ENCODE peak calls at places on chromosomes 11 and 22, in four cellular contexts. One of them, this sample, is unnamed.

GRCh38 chr22:29871684-29872083 is 11.3 kb upstream of the MTMR3 start:
- DNase-seq in spleen: no peak
- DNase-seq in astrocyte: no peak
- DNase-seq in ovary: no peak
- DNase-seq in this sample: no peak

GRCh38 chr22:25083414-25084166 is 116.1 kb upstream of the CRYBB3 start:
- DNase-seq in ovary: no peak
- DNase-seq in astrocyte: no peak
- DNase-seq in spleen: no peak
- DNase-seq in this sample: no peak

GRCh38 chr11:32960553-32961164 is 55.0 kb upstream of the DEPDC7 start:
- DNase-seq in astrocyte: peak; percentile 31
- DNase-seq in spleen: no peak
- DNase-seq in ovary: no peak
- DNase-seq in this sample: peak; percentile 71

GRCh38 chr11:33376331-33377099 is 119.3 kb downstream of the HIPK3 start:
- DNase-seq in astrocyte: peak; percentile 8
- DNase-seq in ovary: no peak
- DNase-seq in spleen: no peak
- DNase-seq in this sample: no peak

GRCh38 chr11:8740156-8740555 is 57.6 kb downstream of the RPL27A start:
- DNase-seq in astrocyte: no peak
- DNase-seq in ovary: no peak
- DNase-seq in spleen: no peak
- DNase-seq in this sample: no peak

GRCh38 chr11:20088368-20089260 is 71.7 kb downstream of the DBX1 start:
- DNase-seq in ovary: no peak
- DNase-seq in astrocyte: peak; percentile 80
- DNase-seq in spleen: no peak
- DNase-seq in this sample: peak; percentile 37

GRCh38 chr22:41596776-41597634 is 7.4 kb upstream of the PMM1 start:
- DNase-seq in astrocyte: no peak
- DNase-seq in spleen: peak; percentile 79
- DNase-seq in ovary: peak; percentile 74
- DNase-seq in this sample: peak; percentile 37

GRCh38 chr11:88188251-88189030 is 13.2 kb upstream of the RAB38 start:
- DNase-seq in spleen: no peak
- DNase-seq in astrocyte: peak; percentile 29
- DNase-seq in ovary: no peak
- DNase-seq in this sample: no peak

GRCh38 chr22:23622634-23623033 is 9.5 kb downstream of the DRICH1 start:
- DNase-seq in spleen: no peak
- DNase-seq in astrocyte: no peak
- DNase-seq in ovary: no peak
- DNase-seq in this sample: peak; percentile 35

GRCh38 chr11:32435511-32435946 is at the start of gene WT1:
- DNase-seq in astrocyte: no peak
- DNase-seq in ovary: peak; percentile 88
- DNase-seq in spleen: peak; percentile 78
- DNase-seq in this sample: no peak

GRCh38 chr22:35970601-35971417 is 57.8 kb downstream of the RBFOX2 start:
- DNase-seq in astrocyte: no peak
- DNase-seq in ovary: no peak
- DNase-seq in spleen: no peak
- DNase-seq in this sample: no peak

GRCh38 chr11:87176044-87176443 is 138.3 kb downstream of the TMEM135 start:
- DNase-seq in spleen: no peak
- DNase-seq in ovary: no peak
- DNase-seq in astrocyte: peak; percentile 15
- DNase-seq in this sample: peak; percentile 22

GRCh38 chr11:4072668-4073285 is 21.8 kb upstream of the RRM1 start:
- DNase-seq in ovary: peak; percentile 47
- DNase-seq in astrocyte: peak; percentile 39
- DNase-seq in spleen: no peak
- DNase-seq in this sample: peak; percentile 80

GRCh38 chr11:47998345-47998732 is 18.0 kb downstream of the PTPRJ start:
- DNase-seq in spleen: no peak
- DNase-seq in astrocyte: no peak
- DNase-seq in ovary: no peak
- DNase-seq in this sample: no peak

GRCh38 chr11:771617-772204 is 5.6 kb downstream of the GATD1 start:
- DNase-seq in ovary: peak; percentile 25
- DNase-seq in spleen: no peak
- DNase-seq in astrocyte: no peak
- DNase-seq in this sample: no peak

GRCh38 chr11:108754901-108755625 is 90.2 kb downstream of the DDX10 start:
- DNase-seq in ovary: no peak
- DNase-seq in spleen: no peak
- DNase-seq in astrocyte: peak; percentile 42
- DNase-seq in this sample: no peak

GRCh38 chr11:108757630-108758029 is 92.8 kb downstream of the DDX10 start:
- DNase-seq in ovary: no peak
- DNase-seq in spleen: no peak
- DNase-seq in astrocyte: no peak
- DNase-seq in this sample: no peak

GRCh38 chr11:108758458-108758857 is 93.6 kb downstream of the DDX10 start:
- DNase-seq in astrocyte: no peak
- DNase-seq in spleen: no peak
- DNase-seq in ovary: no peak
- DNase-seq in this sample: peak; percentile 8
- H3K4me1 ChIP-seq in astrocyte: peaks cover 3% of the 10 kb centered on the region
- H3K4me1 ChIP-seq in spleen: no peaks in the 10 kb centered on the region
- H3K4me1 ChIP-seq in ovary: peaks cover 2% of the 10 kb centered on the region
- H3K4me1 ChIP-seq in this sample: peaks cover 6% of the 10 kb centered on the region

DNA sequence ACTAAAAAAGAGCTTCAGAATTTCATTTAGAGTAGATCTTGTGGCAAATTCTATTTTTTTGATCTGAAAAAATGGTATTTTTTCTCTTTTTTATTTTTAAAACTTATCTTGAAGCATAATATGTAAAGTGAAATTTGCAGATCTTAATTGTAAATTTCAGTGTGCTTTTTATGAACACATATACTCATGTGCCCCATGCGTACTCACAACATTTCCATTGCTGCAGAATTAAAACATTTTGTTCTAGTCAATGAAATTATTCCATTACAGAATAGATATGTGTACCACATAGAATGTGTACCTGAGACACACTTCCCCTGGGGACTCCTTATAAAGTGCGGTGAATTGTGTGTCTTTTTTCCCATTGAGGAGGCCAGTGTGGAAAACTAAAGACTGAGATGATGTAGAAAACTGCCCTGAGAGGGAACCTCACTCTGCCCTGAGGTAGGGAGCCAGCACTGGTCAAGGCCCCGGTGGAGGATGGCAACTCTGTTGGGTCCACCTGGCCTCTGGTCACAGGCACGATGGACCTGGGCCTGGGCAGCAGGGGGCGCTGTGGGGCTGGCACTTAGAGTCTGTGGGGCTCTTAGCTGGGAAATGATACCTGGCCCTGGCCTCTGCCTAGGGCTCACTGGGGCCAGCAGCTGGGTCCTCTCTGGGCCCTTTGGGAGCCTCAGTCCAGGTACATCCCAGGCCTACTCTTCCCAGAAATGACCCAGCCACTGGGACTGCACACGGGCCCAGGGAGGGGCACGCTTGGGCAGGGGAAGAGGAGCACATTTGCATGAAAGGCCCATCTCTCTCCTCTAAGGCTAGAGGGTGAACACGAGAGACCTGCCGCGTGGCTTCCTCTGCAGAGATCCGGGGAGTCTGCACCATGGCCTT is 77.9 kb upstream of the TOP3B start:
- DNase-seq in spleen: peak; percentile 95
- DNase-seq in ovary: peak; percentile 62
- DNase-seq in astrocyte: no peak
- DNase-seq in this sample: peak; percentile 24
- H3K4me1 ChIP-seq in spleen: peaks cover 28% of the 10 kb centered on the region
- H3K4me1 ChIP-seq in ovary: no peaks in the 10 kb centered on the region
- H3K4me1 ChIP-seq in astrocyte: no peaks in the 10 kb centered on the region
- H3K4me1 ChIP-seq in this sample: no peaks in the 10 kb centered on the region

DNA sequence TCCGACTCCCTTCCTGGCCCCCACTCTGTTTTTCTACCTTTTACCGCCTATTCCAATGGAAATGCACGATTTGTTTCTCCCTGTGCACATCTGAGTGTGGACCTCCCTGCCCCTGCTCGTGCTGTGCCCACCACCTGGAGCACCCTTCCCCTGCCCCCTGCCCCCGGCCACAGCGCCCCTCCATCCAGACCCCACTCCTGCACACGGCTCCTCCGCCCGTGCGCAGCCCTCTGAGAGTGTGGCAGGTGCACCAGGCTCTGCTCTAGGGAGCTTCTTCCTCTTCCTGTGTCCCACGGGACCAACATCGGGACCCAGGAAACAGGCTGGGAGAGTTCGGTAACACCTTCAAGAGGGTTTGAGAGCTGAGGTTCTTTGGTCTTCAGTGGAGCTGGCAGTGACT is 62.9 kb downstream of the LRP5 start:
- DNase-seq in ovary: peak; percentile 15
- DNase-seq in astrocyte: no peak
- DNase-seq in spleen: no peak
- DNase-seq in this sample: no peak
- H3K4me1 ChIP-seq in ovary: peaks cover 22% of the 10 kb centered on the region
- H3K4me1 ChIP-seq in astrocyte: peaks cover 34% of the 10 kb centered on the region
- H3K4me1 ChIP-seq in spleen: peaks cover 85% of the 10 kb centered on the region
- H3K4me1 ChIP-seq in this sample: peaks cover 23% of the 10 kb centered on the region

DNA sequence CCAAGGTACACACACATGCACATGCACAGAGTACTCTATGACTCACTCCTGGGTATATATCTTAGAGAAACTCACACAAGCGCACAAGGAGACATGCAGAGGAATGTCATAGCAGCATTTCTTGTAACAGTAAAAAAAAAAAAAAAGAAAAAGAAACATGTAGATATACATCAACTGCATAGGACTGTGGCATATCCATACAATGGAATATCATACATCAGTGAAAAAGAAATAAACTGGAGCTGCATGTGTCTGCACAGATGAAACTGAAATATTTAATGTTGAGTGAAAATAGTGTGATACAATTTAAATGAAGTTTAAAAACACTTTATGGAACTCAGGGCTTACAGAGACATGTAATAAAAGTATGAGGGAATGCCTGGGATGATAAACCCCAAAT is 46.4 kb downstream of the SYT13 start:
- DNase-seq in ovary: no peak
- DNase-seq in astrocyte: no peak
- DNase-seq in spleen: no peak
- DNase-seq in this sample: no peak
- H3K4me1 ChIP-seq in ovary: no peaks in the 10 kb centered on the region
- H3K4me1 ChIP-seq in astrocyte: peaks cover 13% of the 10 kb centered on the region
- H3K4me1 ChIP-seq in spleen: no peaks in the 10 kb centered on the region
- H3K4me1 ChIP-seq in this sample: no peaks in the 10 kb centered on the region

DNA sequence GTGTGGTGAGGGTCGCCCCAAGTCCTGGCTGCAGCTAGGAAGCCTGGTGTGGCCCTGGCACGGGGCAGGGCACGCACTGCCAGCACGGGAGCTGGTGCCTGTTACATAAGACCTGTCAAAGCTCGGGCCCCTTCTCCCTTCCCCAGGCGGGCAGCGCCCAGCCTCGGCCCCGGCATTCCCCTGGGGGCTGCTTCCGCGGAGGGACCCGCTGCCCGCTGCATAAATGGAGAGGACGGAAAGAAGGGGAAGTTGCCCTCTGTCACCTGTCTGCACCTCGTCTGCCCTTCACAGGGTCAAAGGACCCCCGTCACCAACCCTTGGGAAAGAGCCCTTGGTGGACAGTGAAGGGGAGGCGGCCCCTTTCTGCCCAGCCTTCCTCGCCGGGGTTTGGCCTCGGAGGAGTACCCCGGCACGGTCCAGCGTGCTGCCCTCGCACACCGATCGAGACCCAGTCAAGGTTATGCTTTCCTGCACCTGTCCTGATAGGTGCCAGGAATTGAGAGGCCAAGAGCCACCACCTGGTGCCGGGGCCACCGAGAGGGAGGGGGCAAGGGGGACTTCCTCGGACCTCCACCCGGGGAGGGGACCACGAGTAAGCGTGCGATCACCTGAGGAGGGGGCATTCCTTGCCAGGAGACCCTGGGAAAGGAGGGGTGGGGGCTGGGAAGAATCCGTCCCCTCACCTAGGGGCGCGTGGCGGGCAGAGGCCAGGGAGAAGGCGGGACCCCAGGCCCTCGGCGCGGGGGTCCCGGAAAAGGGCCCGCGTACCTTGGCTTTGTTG is 16.8 kb upstream of the MFRP start:
- DNase-seq in spleen: peak; percentile 72
- DNase-seq in astrocyte: no peak
- DNase-seq in ovary: peak; percentile 53
- DNase-seq in this sample: no peak
- H3K4me1 ChIP-seq in spleen: peaks cover 21% of the 10 kb centered on the region
- H3K4me1 ChIP-seq in astrocyte: peaks cover 23% of the 10 kb centered on the region
- H3K4me1 ChIP-seq in ovary: peaks cover 14% of the 10 kb centered on the region
- H3K4me1 ChIP-seq in this sample: peaks cover 27% of the 10 kb centered on the region

GRCh38 chr11:76671236-76671590 is 666 bp upstream of the LRRC32 start:
- DNase-seq in spleen: no peak
- DNase-seq in astrocyte: no peak
- DNase-seq in ovary: no peak
- DNase-seq in this sample: no peak
- H3K4me1 ChIP-seq in spleen: peaks cover 88% of the 10 kb centered on the region
- H3K4me1 ChIP-seq in astrocyte: peaks cover 19% of the 10 kb centered on the region
- H3K4me1 ChIP-seq in ovary: peaks cover 13% of the 10 kb centered on the region
- H3K4me1 ChIP-seq in this sample: peaks cover 11% of the 10 kb centered on the region

GRCh38 chr11:31421840-31422239 is 52.2 kb downstream of the DNAJC24 start:
- DNase-seq in ovary: no peak
- DNase-seq in astrocyte: no peak
- DNase-seq in spleen: no peak
- DNase-seq in this sample: no peak
- H3K4me1 ChIP-seq in ovary: no peaks in the 10 kb centered on the region
- H3K4me1 ChIP-seq in astrocyte: no peaks in the 10 kb centered on the region
- H3K4me1 ChIP-seq in spleen: no peaks in the 10 kb centered on the region
- H3K4me1 ChIP-seq in this sample: no peaks in the 10 kb centered on the region

This sample was measured in IMR-90.